ENCODE peak calls at places on chromosomes 7 and 10, in four cellular contexts. C is endothelial cell of umbilical vein, Z is K562, S is keratinocyte. R is an unnamed sample. For H3K9me1, the result is how much of the 10 kb centered on the place peaks cover.

GRCh38 chr7:11557627-11558026 is 274.4 kb downstream of the THSD7A start:
- DNase-seq in Z (no peak), S (no peak), C (peak), R (no peak)

GRCh38 chr10:97003151-97003803 is 171.2 kb downstream of the LCOR start:
- DNase-seq in S (no peak), C (no peak), Z (no peak), R (no peak)

GRCh38 chr7:20075992-20076813 is 141.0 kb downstream of the MACC1 start:
- DNase-seq in Z (no peak), S (no peak), C (no peak), R (no peak)

GRCh38 chr10:96935810-96936209 is 103.7 kb downstream of the LCOR start:
- DNase-seq in Z (no peak), C (no peak), S (no peak), R (no peak)

GRCh38 chr10:5968037-5968680 is 9.2 kb downstream of the IL15RA start:
- DNase-seq in Z (no peak), S (no peak), C (no peak), R (no peak)

GRCh38 chr10:131010965-131011575 is 300.5 kb downstream of the TCERG1L start:
- DNase-seq in S (no peak), C (no peak), Z (no peak), R (no peak)

GRCh38 chr10:102648889-102649752 is 4.8 kb downstream of the TRIM8 start:
- DNase-seq in C (no peak), Z (no peak), S (no peak), R (no peak)

GRCh38 chr7:155556725-155557124 is 10.4 kb upstream of the CNPY1 start:
- DNase-seq in Z (no peak), S (no peak), C (no peak), R (no peak)

GRCh38 chr7:44107961-44108767 is 4.0 kb downstream of the AEBP1 start:
- DNase-seq in C (no peak), S (no peak), Z (no peak), R (no peak)

GRCh38 chr7:64098-64521 is 128.3 kb upstream of the FAM20C start:
- DNase-seq in C (peak), Z (peak), S (no peak), R (peak)

GRCh38 chr7:134058980-134059379 is 68.2 kb upstream of the LRGUK start:
- DNase-seq in S (no peak), C (no peak), Z (no peak), R (peak)

GRCh38 chr10:80149123-80149522 is 16.6 kb downstream of the PLAC9 start:
- DNase-seq in C (no peak), S (no peak), Z (no peak), R (no peak)

GRCh38 chr7:12987238-12987637 is 299.8 kb downstream of the ARL4A start:
- DNase-seq in Z (no peak), S (no peak), C (no peak), R (no peak)

GRCh38 chr10:77856566-77856965 is 70.0 kb downstream of the DLG5 start:
- DNase-seq in S (no peak), Z (no peak), C (no peak), R (no peak)

GRCh38 chr7:7706101-7706511 is 12.3 kb downstream of the RPA3 start:
- DNase-seq in C (no peak), S (no peak), Z (no peak), R (no peak)

GRCh38 chr10:76317078-76317477 is 885.7 kb downstream of the LRMDA start:
- DNase-seq in S (no peak), C (no peak), Z (no peak), R (no peak)

GRCh38 chr7:75595766-75596165 is 103.6 kb downstream of the SPDYE5 start:
- DNase-seq in Z (no peak), S (no peak), C (no peak), R (no peak)

GRCh38 chr10:114868801-114869200 is 47.2 kb downstream of the FHIP2A start:
- DNase-seq in C (no peak), Z (no peak), S (no peak), R (peak)

GRCh38 chr10:33655921-33656320 is 321.5 kb upstream of the NRP1 start:
- DNase-seq in C (no peak), S (no peak), Z (no peak), R (no peak)

GRCh38 chr7:143463556-143463955 is 14.1 kb upstream of the TAS2R41 start:
- DNase-seq in S (no peak), C (no peak), Z (no peak), R (no peak)

GRCh38 chr7:158816995-158817394 is 12.3 kb downstream of the ESYT2 start:
- DNase-seq in Z (peak), S (no peak), C (no peak), R (no peak)

GRCh38 chr7:151271699-151272355 is 23.3 kb upstream of the SMARCD3 start:
- DNase-seq in Z (no peak), S (no peak), C (no peak), R (peak)

GRCh38 chr7:89027781-89028180 is 232.2 kb upstream of the TEX47 start:
- DNase-seq in S (no peak), Z (no peak), C (no peak), R (no peak)

GRCh38 chr10:61463035-61463909 is 10.1 kb upstream of the TMEM26 start:
- DNase-seq in Z (no peak), C (peak), S (no peak), R (peak)

GRCh38 chr7:12570148-12570528 is 382 bp upstream of the SCIN start:
- DNase-seq in S (no peak), Z (no peak), C (no peak), R (no peak)

GRCh38 chr10:32952541-32953276 is 5.3 kb downstream of the ITGB1 start:
- DNase-seq in S (no peak), Z (no peak), C (no peak), R (no peak)

GRCh38 chr10:52701647-52702046 is 70.9 kb downstream of the MBL2 start:
- DNase-seq in S (no peak), C (no peak), Z (no peak), R (peak)

GRCh38 chr10:45425628-45426563 is 51.9 kb downstream of the ALOX5 start:
- DNase-seq in C (peak), S (no peak), Z (no peak), R (no peak)

GRCh38 chr10:14371616-14372015 is 40.9 kb upstream of the FRMD4A start:
- DNase-seq in C (no peak), S (no peak), Z (no peak), R (no peak)

GRCh38 chr10:122062831-122063674 is 74.1 kb downstream of the TACC2 start:
- DNase-seq in S (no peak), Z (peak), C (peak), R (peak)

GRCh38 chr7:104956753-104957450 is 57.1 kb upstream of the KMT2E start:
- DNase-seq in Z (no peak), C (no peak), S (no peak), R (peak)

GRCh38 chr10:930415-931325 is 835 bp downstream of the LARP4B start:
- DNase-seq in C (peak), S (no peak), Z (peak), R (peak)

GRCh38 chr7:141013345-141013715 is 1.4 kb downstream of the MRPS33 start:
- DNase-seq in Z (no peak), C (no peak), S (no peak), R (no peak)

GRCh38 chr10:92082583-92083280 is 159.2 kb downstream of the BTAF1 start:
- DNase-seq in S (no peak), Z (no peak), C (no peak), R (peak)

GRCh38 chr10:132974249-132974796 is 32.0 kb upstream of the CFAP46 start:
- DNase-seq in S (no peak), C (no peak), Z (no peak), R (no peak)

GRCh38 chr10:76126607-76127190 is 695.3 kb downstream of the LRMDA start:
- DNase-seq in C (no peak), S (no peak), Z (no peak), R (no peak)

GRCh38 chr7:110548372-110548771 is 542.6 kb upstream of the LRRN3 start:
- DNase-seq in S (no peak), C (no peak), Z (no peak), R (peak)

GRCh38 chr7:155798673-155799439 is 13.4 kb downstream of the SHH start:
- DNase-seq in C (no peak), S (no peak), Z (no peak), R (no peak)

GRCh38 chr7:142612264-142612881 is 136.9 kb upstream of the PRSS1 start:
- DNase-seq in C (peak), Z (no peak), S (no peak), R (peak)

GRCh38 chr10:129883029-129883428 is 81.0 kb downstream of the EBF3 start:
- DNase-seq in S (no peak), C (no peak), Z (no peak), R (no peak)
- TF ChIP-seq CTCF in S (no peak), C (no peak), Z (no peak), R (no peak)

GRCh38 chr7:119439192-119439591 is 833.8 kb upstream of the KCND2 start:
- DNase-seq in S (no peak), C (no peak), Z (no peak), R (no peak)

GRCh38 chr7:119438315-119438714 is 834.7 kb upstream of the KCND2 start:
- DNase-seq in S (no peak), Z (no peak), C (no peak), R (no peak)

GRCh38 chr7:119436882-119437281 is 836.1 kb upstream of the KCND2 start:
- DNase-seq in Z (no peak), S (no peak), C (no peak), R (no peak)
- H3K9me1 ChIP-seq in Z (under half), S (under half), C (under half), R (under half)

DNA sequence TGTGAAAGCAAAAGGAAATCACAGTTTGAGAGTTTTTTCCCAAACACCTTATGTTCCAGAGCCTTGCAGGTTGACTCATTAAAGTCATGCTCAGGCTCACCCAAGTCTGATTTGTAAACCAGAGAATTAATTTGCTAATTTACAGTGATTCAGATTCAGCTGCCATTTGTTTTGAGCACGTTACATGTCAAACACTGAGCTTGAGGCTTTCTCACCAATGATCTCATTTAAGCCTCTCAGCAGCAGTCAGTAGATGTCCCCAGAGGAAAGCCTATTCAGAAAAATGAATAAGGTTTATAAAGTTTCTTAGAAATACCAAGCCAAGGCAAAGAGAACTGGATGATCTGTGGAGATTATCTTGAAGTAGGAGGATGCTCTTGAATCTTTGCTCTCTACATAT is 420.4 kb downstream of the HTR7 start:
- DNase-seq in Z (no peak), S (no peak), C (no peak), R (no peak)
- TF ChIP-seq CTCF in Z (no peak), S (peak), C (no peak), R (no peak)

GRCh38 chr7:1854521-1855395 is 184.7 kb downstream of the ELFN1 start:
- DNase-seq in S (no peak), Z (peak), C (no peak), R (no peak)

GRCh38 chr7:1856966-1857441 is 186.9 kb downstream of the ELFN1 start:
- DNase-seq in S (no peak), C (no peak), Z (no peak), R (no peak)

GRCh38 chr7:1855396-1856160 is 185.5 kb downstream of the ELFN1 start:
- DNase-seq in C (no peak), Z (no peak), S (no peak), R (no peak)

GRCh38 chr7:1857487-1858425 is 187.7 kb downstream of the ELFN1 start:
- DNase-seq in C (no peak), S (no peak), Z (no peak), R (no peak)

GRCh38 chr7:1856161-1856965 is 186.3 kb downstream of the ELFN1 start:
- DNase-seq in C (no peak), Z (peak), S (no peak), R (no peak)
- H3K9me1 ChIP-seq in C (under half), Z (under half), S (under half), R (under half)

GRCh38 chr10:22263106-22263505 is 45.3 kb upstream of the EBLN1 start:
- DNase-seq in S (no peak), C (no peak), Z (no peak), R (no peak)

GRCh38 chr10:22258471-22258870 is 40.7 kb upstream of the EBLN1 start:
- DNase-seq in Z (no peak), S (no peak), C (no peak), R (no peak)

GRCh38 chr10:22253578-22253882 is 35.7 kb upstream of the EBLN1 start:
- DNase-seq in Z (no peak), S (no peak), C (peak), R (no peak)

DNA sequence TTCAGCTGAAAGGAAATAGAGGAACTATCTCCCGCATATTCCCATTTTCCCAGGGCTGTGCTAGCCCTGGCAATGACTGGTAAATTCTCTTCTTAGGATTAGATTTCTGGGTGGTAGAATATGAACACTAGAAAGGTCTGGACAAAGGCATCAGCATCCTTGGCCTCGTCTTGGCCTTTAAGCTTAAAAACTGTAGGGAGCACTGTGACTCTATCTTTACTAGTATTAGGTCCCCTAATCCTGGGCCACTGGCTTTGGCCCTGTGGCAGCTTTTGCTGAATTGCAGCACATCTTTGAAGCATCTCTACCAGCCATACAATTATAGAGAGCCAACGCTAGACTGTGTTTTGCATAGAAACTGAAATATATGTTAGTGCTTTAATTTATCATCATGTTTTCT is 41.5 kb upstream of the EBLN1 start:
- DNase-seq in Z (no peak), C (no peak), S (no peak), R (no peak)
- TF ChIP-seq CTCF in Z (no peak), C (no peak), S (no peak), R (no peak)

GRCh38 chr7:51081270-51081890 is 235.2 kb downstream of the COBL start:
- DNase-seq in C (no peak), S (no peak), Z (no peak), R (no peak)
- H3K9me1 ChIP-seq in C (under half), S (under half), Z (under half), R (under half)

GRCh38 chr10:71889388-71889987 is 38.4 kb upstream of the PSAP start:
- DNase-seq in C (peak), Z (no peak), S (no peak), R (no peak)
- TF ChIP-seq CTCF in C (no peak), Z (peak), S (no peak), R (no peak)

R was measured in IMR-90.